ENCODE peak calls at places on chromosomes 7 and 10, in six cellular contexts. One of them, this sample, is unnamed.

GRCh38 chr10:112279482-112279881 is 3.7 kb upstream of the TECTB start:
- DNase-seq in tibial nerve: no peak
- DNase-seq in uterus: no peak
- DNase-seq in A549: no peak
- DNase-seq in IMR-90: no peak
- DNase-seq in prostate gland: no peak
- DNase-seq in this sample: no peak

GRCh38 chr10:32190890-32191491 is 134.8 kb upstream of the KIF5B start:
- DNase-seq in tibial nerve: no peak
- DNase-seq in uterus: no peak
- DNase-seq in A549: no peak
- DNase-seq in IMR-90: peak
- DNase-seq in prostate gland: no peak
- DNase-seq in this sample: peak

GRCh38 chr10:10351451-10351850 is 666.2 kb upstream of the CELF2 start:
- DNase-seq in tibial nerve: no peak
- DNase-seq in uterus: no peak
- DNase-seq in A549: no peak
- DNase-seq in IMR-90: no peak
- DNase-seq in prostate gland: no peak
- DNase-seq in this sample: no peak

GRCh38 chr10:21953585-21954057 is 49.9 kb downstream of the DNAJC1 start:
- DNase-seq in tibial nerve: no peak
- DNase-seq in uterus: no peak
- DNase-seq in A549: peak
- DNase-seq in IMR-90: peak
- DNase-seq in prostate gland: no peak
- DNase-seq in this sample: peak

GRCh38 chr10:59126277-59126676 is 50.2 kb upstream of the PHYHIPL start:
- DNase-seq in tibial nerve: no peak
- DNase-seq in uterus: no peak
- DNase-seq in A549: no peak
- DNase-seq in IMR-90: no peak
- DNase-seq in prostate gland: no peak
- DNase-seq in this sample: no peak

GRCh38 chr10:68871105-68871711 is 29.9 kb upstream of the DDX50 start:
- DNase-seq in tibial nerve: no peak
- DNase-seq in uterus: peak
- DNase-seq in A549: no peak
- DNase-seq in IMR-90: peak
- DNase-seq in prostate gland: no peak
- DNase-seq in this sample: peak

GRCh38 chr10:20948723-20949327 is 51.7 kb upstream of the NEBL start:
- DNase-seq in tibial nerve: no peak
- DNase-seq in uterus: no peak
- DNase-seq in A549: no peak
- DNase-seq in IMR-90: no peak
- DNase-seq in prostate gland: no peak
- DNase-seq in this sample: no peak

GRCh38 chr7:81482600-81483186 is 287.2 kb downstream of the HGF start:
- DNase-seq in tibial nerve: no peak
- DNase-seq in uterus: no peak
- DNase-seq in A549: peak
- DNase-seq in IMR-90: peak
- DNase-seq in prostate gland: no peak
- DNase-seq in this sample: peak

GRCh38 chr10:99619090-99619800 is 994 bp downstream of the SLC25A28 start:
- DNase-seq in tibial nerve: no peak
- DNase-seq in uterus: no peak
- DNase-seq in A549: no peak
- DNase-seq in IMR-90: peak
- DNase-seq in prostate gland: no peak
- DNase-seq in this sample: peak

GRCh38 chr10:11680496-11680895 is 61.7 kb upstream of the ECHDC3 start:
- DNase-seq in tibial nerve: no peak
- DNase-seq in uterus: no peak
- DNase-seq in A549: no peak
- DNase-seq in IMR-90: no peak
- DNase-seq in prostate gland: no peak
- DNase-seq in this sample: no peak

GRCh38 chr7:86243171-86243570 is 400.5 kb upstream of the GRM3 start:
- DNase-seq in tibial nerve: no peak
- DNase-seq in uterus: no peak
- DNase-seq in A549: no peak
- DNase-seq in IMR-90: no peak
- DNase-seq in prostate gland: no peak
- DNase-seq in this sample: no peak

GRCh38 chr10:117830832-117831231 is 215.9 kb downstream of the RAB11FIP2 start:
- DNase-seq in tibial nerve: no peak
- DNase-seq in uterus: no peak
- DNase-seq in A549: no peak
- DNase-seq in IMR-90: no peak
- DNase-seq in prostate gland: no peak
- DNase-seq in this sample: no peak

GRCh38 chr10:86449926-86450558 is 71.5 kb downstream of the WAPL start:
- DNase-seq in tibial nerve: no peak
- DNase-seq in uterus: no peak
- DNase-seq in A549: no peak
- DNase-seq in IMR-90: no peak
- DNase-seq in prostate gland: no peak
- DNase-seq in this sample: no peak

GRCh38 chr7:138170959-138171703 is 94.9 kb downstream of the AKR1D1 start:
- DNase-seq in tibial nerve: no peak
- DNase-seq in uterus: no peak
- DNase-seq in A549: no peak
- DNase-seq in IMR-90: no peak
- DNase-seq in prostate gland: peak
- DNase-seq in this sample: no peak

GRCh38 chr7:114527589-114527988 is 113.0 kb downstream of the FOXP2 start:
- DNase-seq in tibial nerve: no peak
- DNase-seq in uterus: no peak
- DNase-seq in A549: no peak
- DNase-seq in IMR-90: no peak
- DNase-seq in prostate gland: no peak
- DNase-seq in this sample: no peak

GRCh38 chr10:24393206-24393605 is 184.3 kb downstream of the KIAA1217 start:
- DNase-seq in tibial nerve: no peak
- DNase-seq in uterus: no peak
- DNase-seq in A549: no peak
- DNase-seq in IMR-90: no peak
- DNase-seq in prostate gland: no peak
- DNase-seq in this sample: no peak

GRCh38 chr7:149310113-149310836 is 48.3 kb downstream of the ZNF783 start:
- DNase-seq in tibial nerve: no peak
- DNase-seq in uterus: no peak
- DNase-seq in A549: peak
- DNase-seq in IMR-90: peak
- DNase-seq in prostate gland: no peak
- DNase-seq in this sample: peak

GRCh38 chr10:127243490-127244272 is 47.3 kb upstream of the INSYN2A start:
- DNase-seq in tibial nerve: no peak
- DNase-seq in uterus: no peak
- DNase-seq in A549: peak
- DNase-seq in IMR-90: peak
- DNase-seq in prostate gland: no peak
- DNase-seq in this sample: peak

GRCh38 chr7:138527746-138528223 is 67.7 kb downstream of the TRIM24 start:
- DNase-seq in tibial nerve: no peak
- DNase-seq in uterus: no peak
- DNase-seq in A549: no peak
- DNase-seq in IMR-90: no peak
- DNase-seq in prostate gland: no peak
- DNase-seq in this sample: peak

GRCh38 chr7:47418910-47419309 is 163.0 kb downstream of the TNS3 start:
- DNase-seq in tibial nerve: no peak
- DNase-seq in uterus: peak
- DNase-seq in A549: no peak
- DNase-seq in IMR-90: peak
- DNase-seq in prostate gland: no peak
- DNase-seq in this sample: no peak

GRCh38 chr7:121069346-121070100 is 81.0 kb downstream of the CPED1 start:
- DNase-seq in tibial nerve: no peak
- DNase-seq in uterus: peak
- DNase-seq in A549: no peak
- DNase-seq in IMR-90: peak
- DNase-seq in prostate gland: peak
- DNase-seq in this sample: no peak

GRCh38 chr10:119235381-119235780 is 28.0 kb downstream of the GRK5 start:
- DNase-seq in tibial nerve: no peak
- DNase-seq in uterus: peak
- DNase-seq in A549: no peak
- DNase-seq in IMR-90: peak
- DNase-seq in prostate gland: no peak
- DNase-seq in this sample: no peak

GRCh38 chr7:92528188-92528957 is at the start of the genes PEX1 and RBM48:
- DNase-seq in tibial nerve: peak
- DNase-seq in uterus: peak
- DNase-seq in A549: peak
- DNase-seq in IMR-90: peak
- DNase-seq in prostate gland: peak
- DNase-seq in this sample: peak
- TF ChIP-seq POLR2A in tibial nerve: no peak
- TF ChIP-seq POLR2A in uterus: peak
- TF ChIP-seq POLR2A in A549: peak
- TF ChIP-seq POLR2A in IMR-90: peak
- TF ChIP-seq POLR2A in prostate gland: peak
- TF ChIP-seq POLR2A in this sample: peak

DNA sequence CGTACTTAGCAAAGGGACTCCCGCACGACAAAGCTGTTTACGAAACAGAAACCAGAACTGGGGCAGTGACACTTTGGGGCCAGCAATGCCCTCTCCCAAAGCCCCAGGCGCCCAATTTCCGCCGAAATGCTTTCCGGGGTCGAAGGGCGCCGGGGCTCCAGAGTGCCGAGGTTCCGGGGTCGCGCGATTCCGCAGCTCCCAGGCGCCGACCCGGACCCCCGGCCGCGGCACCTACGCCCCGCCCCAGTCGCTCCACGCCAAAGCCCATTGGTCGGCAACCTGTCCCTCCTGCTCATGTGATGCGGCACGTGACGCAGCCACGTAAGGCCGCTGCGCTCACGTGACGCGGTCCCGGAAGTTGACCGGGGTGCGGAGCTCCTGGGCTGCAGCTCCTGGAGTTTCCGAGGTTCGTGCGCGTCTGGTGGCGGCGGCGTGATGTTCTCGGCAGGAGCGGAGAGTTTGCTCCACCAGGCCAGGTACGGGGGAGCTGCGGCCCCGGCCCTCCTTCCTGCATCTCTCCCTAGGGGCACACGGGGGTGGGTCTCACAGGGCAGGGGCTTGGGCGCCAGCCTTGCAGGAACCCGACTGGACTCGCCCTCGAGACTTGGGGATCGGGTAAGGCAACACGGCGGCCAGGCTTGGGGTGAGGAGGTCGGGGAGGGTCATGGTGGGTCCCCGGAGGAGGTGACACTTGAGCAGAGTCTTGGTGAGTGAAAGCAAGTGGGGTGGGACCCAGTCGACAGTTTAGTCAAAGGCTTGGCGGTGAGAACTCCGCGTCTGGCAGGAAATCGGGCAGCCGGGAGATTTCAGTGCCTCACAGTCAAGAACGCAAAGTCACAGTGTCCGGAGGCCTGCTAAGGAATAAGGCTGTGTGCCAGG is at the start of gene AP5Z1:
- DNase-seq in tibial nerve: peak
- DNase-seq in uterus: peak
- DNase-seq in A549: peak
- DNase-seq in IMR-90: peak
- DNase-seq in prostate gland: peak
- DNase-seq in this sample: peak
- TF ChIP-seq POLR2A in tibial nerve: peak
- TF ChIP-seq POLR2A in uterus: peak
- TF ChIP-seq POLR2A in A549: peak
- TF ChIP-seq POLR2A in IMR-90: peak
- TF ChIP-seq POLR2A in prostate gland: peak
- TF ChIP-seq POLR2A in this sample: peak

GRCh38 chr7:128458956-128459355 is 3.3 kb downstream of the HILPDA start:
- DNase-seq in tibial nerve: no peak
- DNase-seq in uterus: no peak
- DNase-seq in A549: no peak
- DNase-seq in IMR-90: no peak
- DNase-seq in prostate gland: no peak
- DNase-seq in this sample: no peak

GRCh38 chr7:128454808-128455555 is 696 bp upstream of the HILPDA start:
- DNase-seq in tibial nerve: no peak
- DNase-seq in uterus: peak
- DNase-seq in A549: no peak
- DNase-seq in IMR-90: peak
- DNase-seq in prostate gland: no peak
- DNase-seq in this sample: no peak

GRCh38 chr7:128453836-128454804 is 1.6 kb upstream of the HILPDA start:
- DNase-seq in tibial nerve: peak
- DNase-seq in uterus: peak
- DNase-seq in A549: no peak
- DNase-seq in IMR-90: peak
- DNase-seq in prostate gland: no peak
- DNase-seq in this sample: no peak

GRCh38 chr7:128452552-128452951 is 3.1 kb upstream of the HILPDA start:
- DNase-seq in tibial nerve: no peak
- DNase-seq in uterus: no peak
- DNase-seq in A549: no peak
- DNase-seq in IMR-90: no peak
- DNase-seq in prostate gland: no peak
- DNase-seq in this sample: no peak

GRCh38 chr7:128455556-128456254 is at the start of gene HILPDA:
- DNase-seq in tibial nerve: peak
- DNase-seq in uterus: peak
- DNase-seq in A549: peak
- DNase-seq in IMR-90: peak
- DNase-seq in prostate gland: peak
- DNase-seq in this sample: peak
- TF ChIP-seq POLR2A in tibial nerve: peak
- TF ChIP-seq POLR2A in uterus: peak
- TF ChIP-seq POLR2A in A549: peak
- TF ChIP-seq POLR2A in IMR-90: peak
- TF ChIP-seq POLR2A in prostate gland: peak
- TF ChIP-seq POLR2A in this sample: peak

DNA sequence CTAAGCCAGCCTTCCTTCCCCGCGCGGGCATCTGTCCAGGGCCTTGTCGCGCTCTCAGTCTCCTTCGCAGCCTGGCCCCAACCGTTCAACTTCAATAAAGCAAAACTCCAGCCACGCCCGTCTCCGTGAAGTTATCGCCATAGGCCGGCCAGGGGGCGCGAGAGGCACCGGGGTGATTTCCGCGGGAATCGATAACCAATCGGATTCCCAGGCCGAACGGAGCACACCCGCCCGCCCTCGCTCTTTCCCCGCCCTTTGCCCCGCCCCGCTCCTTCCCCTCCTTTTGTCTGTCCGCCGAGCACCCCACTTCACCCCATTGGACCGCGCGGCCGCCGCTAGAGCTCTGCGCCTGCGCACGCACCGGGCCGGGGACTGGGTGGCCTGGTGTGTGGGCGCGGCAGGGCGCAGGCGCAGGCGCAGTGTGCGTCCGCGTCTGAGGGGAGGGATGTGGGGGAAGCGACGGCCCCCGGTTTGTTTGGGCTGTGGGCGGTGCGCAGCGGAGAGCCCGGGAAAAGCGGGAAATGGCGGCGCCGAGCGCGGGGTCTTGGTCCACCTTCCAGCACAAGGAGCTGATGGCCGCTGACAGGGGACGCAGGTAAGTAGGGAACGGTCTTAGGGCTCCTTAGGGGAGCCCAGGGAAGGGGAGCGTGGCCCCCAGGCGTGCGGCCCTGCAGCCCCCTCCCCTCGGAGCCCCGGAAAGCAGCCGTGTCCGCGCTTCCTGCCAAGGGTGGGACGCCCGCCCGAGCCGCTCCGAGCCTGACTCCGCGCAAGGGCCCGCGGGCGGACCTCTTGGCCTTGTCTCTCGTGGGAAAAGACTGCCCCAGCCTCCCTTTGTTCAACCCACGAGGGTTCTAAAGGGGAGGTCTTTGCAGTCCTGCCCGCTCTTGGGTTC is at the start of gene CASP2:
- DNase-seq in tibial nerve: peak
- DNase-seq in uterus: peak
- DNase-seq in A549: peak
- DNase-seq in IMR-90: peak
- DNase-seq in prostate gland: peak
- DNase-seq in this sample: peak
- TF ChIP-seq POLR2A in tibial nerve: peak
- TF ChIP-seq POLR2A in uterus: peak
- TF ChIP-seq POLR2A in A549: peak
- TF ChIP-seq POLR2A in IMR-90: peak
- TF ChIP-seq POLR2A in prostate gland: peak
- TF ChIP-seq POLR2A in this sample: peak